ENCODE peak calls at places on chromosomes 4 and X, in four cellular contexts. D is ACHN, J is hepatocyte, N is HFFc6. W is an unnamed sample.

GRCh38 chrX:38304010-38304409 is 23.3 kb downstream of the RPGR start:
- DNase-seq in J (peak), N (peak), D (peak), W (no peak)

GRCh38 chrX:71652405-71652804 is 14.9 kb upstream of the LOC101059915 start:
- DNase-seq in N (peak), J (peak), D (peak), W (no peak)

GRCh38 chrX:39439910-39440733 is 638.9 kb downstream of the MID1IP1 start:
- DNase-seq in N (no peak), D (no peak), J (no peak), W (peak)

GRCh38 chr4:114273246-114273645 is 293.8 kb upstream of the ARSJ start:
- DNase-seq in N (no peak), D (no peak), J (no peak), W (no peak)

GRCh38 chrX:1751781-1752180 is 136.9 kb downstream of the ASMT start:
- DNase-seq in J (no peak), N (no peak), D (no peak), W (no peak)

GRCh38 chr4:74456056-74456744 is 11.3 kb downstream of the AREG start:
- DNase-seq in N (no peak), D (no peak), J (no peak), W (no peak)

GRCh38 chr4:577499-578450 is 1.7 kb upstream of the TMEM271 start:
- DNase-seq in J (peak), D (no peak), N (peak), W (no peak)

GRCh38 chr4:69970071-69970470 is 4.5 kb upstream of the CSN2 start:
- DNase-seq in N (no peak), D (no peak), J (no peak), W (no peak)

GRCh38 chr4:83125738-83126141 is 11.2 kb upstream of the PLAC8 start:
- DNase-seq in N (no peak), D (no peak), J (peak), W (peak)

GRCh38 chr4:138828926-138829325 is 186.7 kb upstream of the NOCT start:
- DNase-seq in N (no peak), D (no peak), J (no peak), W (no peak)

GRCh38 chr4:8269535-8270417 is at the start of gene HTRA3:
- DNase-seq in D (no peak), J (peak), N (no peak), W (no peak)

GRCh38 chr4:110344165-110344564 is 131.8 kb upstream of the ENPEP start:
- DNase-seq in J (peak), N (no peak), D (peak), W (no peak)

GRCh38 chrX:29787666-29788065 is 427.7 kb upstream of the MAGEB2 start:
- DNase-seq in D (no peak), J (no peak), N (no peak), W (no peak)

GRCh38 chrX:41332408-41332987 is 1.5 kb upstream of the DDX3X start:
- DNase-seq in N (no peak), J (peak), D (no peak), W (peak)

GRCh38 chrX:132488092-132488749 is 617 bp downstream of the MBNL3 start:
- DNase-seq in J (no peak), N (peak), D (peak), W (no peak)

GRCh38 chrX:101619336-101619735 is 1.5 kb upstream of the ARMCX6 start:
- DNase-seq in N (no peak), D (peak), J (peak), W (no peak)

GRCh38 chr4:108592674-108592986 is 27.7 kb upstream of the RPL34 start:
- DNase-seq in J (no peak), N (no peak), D (no peak), W (no peak)

GRCh38 chrX:130012683-130013082 is 30.2 kb downstream of the BCORL1 start:
- DNase-seq in D (no peak), J (no peak), N (no peak), W (no peak)

GRCh38 chr4:86011117-86011516 is 348.7 kb downstream of the MAPK10 start:
- DNase-seq in N (peak), D (no peak), J (no peak), W (no peak)

GRCh38 chr4:41750624-41751324 is 2.2 kb upstream of the PHOX2B start:
- DNase-seq in J (no peak), D (no peak), N (no peak), W (no peak)

GRCh38 chr4:94489075-94489474 is 37.3 kb downstream of the PDLIM5 start:
- DNase-seq in N (no peak), D (no peak), J (no peak), W (no peak)

GRCh38 chr4:57602133-57602532 is 491.9 kb upstream of the IGFBP7 start:
- DNase-seq in J (no peak), N (no peak), D (no peak), W (no peak)

W was measured in Peyer's patch.